ENCODE peak calls at places on chromosomes 7 and 10, in five cellular contexts. W is activated CD4-positive, alpha-beta T cell treated with anti-CD3 and anti-CD28 coated beads, Interleukin-2, amount 50 U/mL, for 4 hours; U is AG04449; D is stimulated activated CD4-positive, alpha-beta T cell treated with anti-CD3 and anti-CD28 coated beads, Interleukin-1b, Interleukin-23, amount 100 ng/mL, for 24 hours; Z is RCC 7860. I is an unnamed sample.

GRCh38 chr7:155211761-155212160 is 85.9 kb upstream of the INSIG1 start:
- DNase-seq in U (no peak), W (no peak), Z (no peak), D (no peak), I (no peak)

GRCh38 chr10:59585046-59585700 is 124.5 kb downstream of the SLC16A9 start:
- DNase-seq in D (no peak), Z (no peak), U (no peak), W (no peak), I (no peak)

GRCh38 chr7:79820387-79820786 is 314.2 kb upstream of the GNAI1 start:
- DNase-seq in U (no peak), W (no peak), D (no peak), Z (no peak), I (no peak)

GRCh38 chr7:140674899-140675701 is 2.4 kb downstream of the ADCK2 start:
- DNase-seq in D (no peak), W (no peak), Z (peak), U (no peak), I (no peak)

GRCh38 chr7:47846117-47846836 is 102.0 kb downstream of the PKD1L1 start:
- DNase-seq in Z (peak), W (no peak), U (no peak), D (no peak), I (no peak)

GRCh38 chr10:128734161-128734560 is 607.9 kb upstream of the MKI67 start:
- DNase-seq in U (no peak), W (no peak), D (no peak), Z (no peak), I (no peak)

GRCh38 chr7:14821757-14822480 is 80.6 kb downstream of the DGKB start:
- DNase-seq in D (no peak), U (no peak), Z (no peak), W (no peak), I (no peak)

GRCh38 chr10:114102253-114102652 is 58.6 kb downstream of the ADRB1 start:
- DNase-seq in D (no peak), W (no peak), U (no peak), Z (no peak), I (no peak)

GRCh38 chr7:127954371-127954770 is 76.9 kb downstream of the LRRC4 start:
- DNase-seq in Z (no peak), W (no peak), U (no peak), D (no peak), I (no peak)

GRCh38 chr10:29649561-29650551 is 15.1 kb upstream of the SVIL start:
- DNase-seq in U (no peak), D (no peak), Z (no peak), W (no peak), I (no peak)

GRCh38 chr7:71752171-71752935 is 620.4 kb downstream of the GALNT17 start:
- DNase-seq in Z (no peak), W (no peak), D (peak), U (no peak), I (peak)

GRCh38 chr10:116408716-116409115 is 18.9 kb upstream of the PNLIPRP3 start:
- DNase-seq in W (no peak), Z (no peak), D (no peak), U (no peak), I (no peak)

GRCh38 chr10:12252882-12253546 is 57.0 kb downstream of the CDC123 start:
- DNase-seq in U (no peak), W (no peak), Z (peak), D (no peak), I (no peak)

GRCh38 chr10:126021833-126022500 is 125.6 kb downstream of the FANK1 start:
- DNase-seq in U (no peak), W (no peak), Z (peak), D (no peak), I (no peak)

GRCh38 chr10:61907587-61907986 is 6.1 kb downstream of the ARID5B start:
- DNase-seq in Z (no peak), D (no peak), W (no peak), U (no peak), I (no peak)

GRCh38 chr10:89414146-89414878 is at the start of gene IFIT5:
- DNase-seq in W (peak), U (no peak), Z (peak), D (peak), I (peak)

GRCh38 chr10:103781329-103782061 is 73.9 kb downstream of the SH3PXD2A start:
- DNase-seq in Z (peak), W (no peak), U (peak), D (no peak), I (no peak)

GRCh38 chr10:111578076-111578475 is 501.2 kb downstream of the ADRA2A start:
- DNase-seq in Z (peak), W (no peak), U (no peak), D (no peak), I (no peak)

GRCh38 chr7:102077081-102077480 is 209.6 kb upstream of the SH2B2 start:
- DNase-seq in U (no peak), Z (no peak), W (no peak), D (no peak), I (no peak)

I was measured in D721Med.